ENCODE peak calls at places on chromosomes 13 and 19, in five cellular contexts. H, F, S, U and D are unnamed samples.

GRCh38 chr19:5978606-5979552 is 939 bp upstream of the RANBP3 start:
- DNase-seq in H (no peak), F (no peak), S (no peak), U (no peak), D (no peak)

GRCh38 chr13:24671367-24672117 is 8.7 kb upstream of the ATP12A start:
- DNase-seq in H (peak; percentile 87), F (peak; percentile 79), S (no peak), U (peak; percentile 89), D (no peak)

GRCh38 chr13:39941236-39941635 is 285.8 kb downstream of the COG6 start:
- DNase-seq in H (no peak), F (no peak), S (no peak), U (no peak), D (no peak)

GRCh38 chr13:49569993-49570689 is 15.2 kb downstream of the RCBTB1 start:
- DNase-seq in H (peak; percentile 87), F (no peak), S (no peak), U (no peak), D (no peak)

GRCh38 chr13:95235199-95235726 is 66.0 kb downstream of the ABCC4 start:
- DNase-seq in H (no peak), F (no peak), S (no peak), U (peak; percentile 8), D (no peak)

GRCh38 chr13:65535360-65535759 is 1694.8 kb downstream of the PCDH9 start:
- DNase-seq in H (no peak), F (no peak), S (no peak), U (no peak), D (no peak)

GRCh38 chr13:20159646-20160345 is 1.1 kb downstream of the GJA3 start:
- DNase-seq in H (no peak), F (peak; percentile 45), S (no peak), U (no peak), D (no peak)

GRCh38 chr19:53982611-53983010 is 8.8 kb upstream of the CACNG6 start:
- DNase-seq in H (no peak), F (peak; percentile 61), S (peak; percentile 52), U (peak; percentile 74), D (no peak)

GRCh38 chr13:23325191-23325590 is 108.3 kb downstream of the SACS start:
- DNase-seq in H (peak; percentile 45), F (no peak), S (no peak), U (no peak), D (no peak)

GRCh38 chr13:44159633-44160279 is 213.9 kb upstream of the SERP2 start:
- DNase-seq in H (peak; percentile 98), F (no peak), S (no peak), U (peak; percentile 22), D (no peak)

GRCh38 chr13:40681341-40682051 is 15.1 kb upstream of the FOXO1 start:
- DNase-seq in H (no peak), F (no peak), S (peak; percentile 54), U (peak; percentile 50), D (no peak)

GRCh38 chr13:40401911-40402776 is 264.3 kb downstream of the FOXO1 start:
- DNase-seq in H (peak; percentile 89), F (peak; percentile 46), S (peak; percentile 95), U (peak; percentile 99), D (peak; percentile 82)

GRCh38 chr13:89695343-89696257 is 1651.9 kb upstream of the MIR17HG start:
- DNase-seq in H (peak; percentile 44), F (peak; percentile 76), S (no peak), U (peak; percentile 63), D (peak; percentile 45)

GRCh38 chr13:114339779-114340534 is 25.7 kb downstream of the CHAMP1 start:
- DNase-seq in H (peak; percentile 33), F (peak; percentile 78), S (peak; percentile 35), U (peak; percentile 56), D (peak; percentile 54)

GRCh38 chr13:94660695-94661324 is 51.5 kb downstream of the SOX21 start:
- DNase-seq in H (no peak), F (peak; percentile 51), S (no peak), U (peak; percentile 35), D (no peak)

GRCh38 chr19:28377077-28377476 is 835.9 kb downstream of the UQCRFS1 start:
- DNase-seq in H (no peak), F (no peak), S (no peak), U (no peak), D (no peak)

GRCh38 chr13:103386341-103386740 is 320.1 kb upstream of the SLC10A2 start:
- DNase-seq in H (peak; percentile 59), F (no peak), S (no peak), U (peak; percentile 2), D (peak; percentile 5)

GRCh38 chr19:10230904-10231623 is at the start of gene S1PR2:
- DNase-seq in H (peak; percentile 57), F (peak; percentile 83), S (peak; percentile 38), U (peak; percentile 91), D (peak; percentile 73)

GRCh38 chr13:23510979-23511735 is 59.1 kb upstream of the TNFRSF19 start:
- DNase-seq in H (peak; percentile 46), F (peak; percentile 51), S (peak; percentile 49), U (peak; percentile 43), D (peak; percentile 16)

GRCh38 chr13:40190656-40191100 is 475.8 kb downstream of the FOXO1 start:
- DNase-seq in H (peak; percentile 93), F (no peak), S (no peak), U (peak; percentile 85), D (peak; percentile 47)

GRCh38 chr19:7533281-7533819 is 2.2 kb upstream of the PNPLA6 start:
- DNase-seq in H (no peak), F (peak; percentile 64), S (peak; percentile 55), U (peak; percentile 77), D (peak; percentile 64)

GRCh38 chr19:43524922-43525835 is 1.8 kb downstream of the ETHE1 start:
- DNase-seq in H (peak; percentile 85), F (peak; percentile 31), S (peak; percentile 23), U (peak; percentile 67), D (peak; percentile 42)

GRCh38 chr19:46860846-46861690 is at the start of gene ARHGAP35:
- DNase-seq in H (no peak), F (peak; percentile 29), S (no peak), U (peak; percentile 93), D (peak; percentile 22)

GRCh38 chr19:47511681-47512080 is 3.2 kb downstream of the NAPA start:
- DNase-seq in H (no peak), F (no peak), S (peak; percentile 84), U (peak; percentile 37), D (peak; percentile 36)

GRCh38 chr19:58170860-58171259 is 12.0 kb upstream of the ZNF274 start:
- DNase-seq in H (peak; percentile 58), F (no peak), S (no peak), U (no peak), D (no peak)

GRCh38 chr13:53405616-53406015 is 377.0 kb downstream of the OLFM4 start:
- DNase-seq in H (no peak), F (no peak), S (no peak), U (no peak), D (no peak)

GRCh38 chr13:96650301-96650886 is 343.9 kb downstream of the OXGR1 start:
- DNase-seq in H (peak; percentile 86), F (no peak), S (no peak), U (peak; percentile 33), D (no peak)

GRCh38 chr19:32599736-32600157 is 18.8 kb downstream of the PDCD5 start:
- DNase-seq in H (peak; percentile 23), F (peak; percentile 71), S (no peak), U (peak; percentile 83), D (peak; percentile 32)

GRCh38 chr19:11113140-11113708 is 24.0 kb downstream of the LDLR start:
- DNase-seq in H (no peak), F (no peak), S (no peak), U (no peak), D (no peak)

GRCh38 chr19:23792784-23793183 is 34.1 kb upstream of the ZNF681 start:
- DNase-seq in H (no peak), F (no peak), S (no peak), U (no peak), D (no peak)

GRCh38 chr19:31334101-31334848 is 15.0 kb downstream of the TSHZ3 start:
- DNase-seq in H (peak; percentile 91), F (no peak), S (no peak), U (peak; percentile 64), D (no peak)

GRCh38 chr13:100363874-100364273 is 224.7 kb downstream of the GGACT start:
- DNase-seq in H (peak; percentile 6), F (no peak), S (no peak), U (no peak), D (no peak)

GRCh38 chr13:76014618-76015315 is 378.6 kb downstream of the LMO7 start:
- DNase-seq in H (peak; percentile 94), F (no peak), S (no peak), U (peak; percentile 25), D (peak; percentile 3)

GRCh38 chr13:27658569-27658968 is 36.9 kb downstream of the POLR1D start:
- DNase-seq in H (no peak), F (peak; percentile 12), S (no peak), U (peak; percentile 76), D (no peak)
- TF ChIP-seq CTCF in H (no peak), F (no peak), S (no peak), U (no peak), D (no peak)

DNA sequence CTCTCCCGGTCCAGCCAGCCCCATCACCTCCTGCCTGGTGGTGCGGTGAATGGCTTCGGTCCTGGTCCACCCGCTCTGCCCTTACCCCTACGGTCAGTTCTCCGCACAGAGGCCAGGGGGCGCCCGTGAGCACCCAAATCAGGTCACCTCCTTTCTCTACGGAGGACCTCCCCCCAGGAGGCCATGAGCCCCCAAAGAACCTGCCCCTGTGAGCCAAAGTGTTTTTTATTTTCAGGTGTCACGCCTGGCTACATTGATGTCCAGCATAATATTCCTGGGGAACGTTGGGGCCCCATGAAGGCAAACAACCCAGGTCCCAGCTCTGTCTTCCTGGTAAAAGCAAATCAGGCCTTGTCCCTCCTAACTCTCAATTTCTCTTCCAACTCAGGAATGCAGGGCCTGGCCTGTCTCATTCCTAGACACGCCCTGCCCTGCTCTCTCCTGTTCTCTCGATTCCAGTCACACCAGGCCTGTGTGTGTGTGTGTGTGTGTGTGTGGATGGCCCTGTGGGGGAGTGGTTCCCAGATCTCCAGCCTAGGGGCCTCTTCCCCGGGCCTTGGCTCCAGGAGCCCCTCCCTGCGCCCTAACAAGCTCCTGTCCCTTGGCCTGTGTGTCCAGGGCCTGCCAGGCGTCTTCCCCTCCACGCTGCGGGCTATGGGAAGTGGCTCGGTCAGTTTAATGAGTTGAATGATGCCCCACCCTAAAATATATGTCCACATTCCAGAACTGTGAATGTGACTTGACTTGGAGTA is 9.7 kb upstream of the GIPC1 start:
- DNase-seq in H (peak; percentile 93), F (peak; percentile 56), S (no peak), U (peak; percentile 74), D (peak; percentile 54)
- TF ChIP-seq CTCF in H (peak; percentile 93), F (peak; percentile 88), S (no peak), U (peak; percentile 74), D (peak; percentile 39)

DNA sequence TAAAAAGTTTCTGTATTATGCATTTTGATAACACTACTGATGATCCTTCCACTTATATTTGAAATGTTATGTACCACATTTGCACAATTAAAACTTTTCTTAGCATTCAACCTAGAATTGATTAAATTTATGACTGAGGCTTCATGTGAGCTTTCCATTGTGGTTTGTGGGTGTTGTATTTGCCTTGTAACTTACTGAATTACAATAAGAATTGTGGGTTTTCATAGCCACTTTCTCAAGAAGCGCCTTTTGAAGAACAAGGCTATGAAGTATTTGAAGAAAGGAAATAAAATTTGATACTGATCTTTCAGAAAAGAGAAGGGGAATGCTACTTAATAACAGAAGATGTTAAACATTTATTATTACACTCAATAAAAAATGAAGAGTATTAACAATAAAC is 7.0 kb upstream of the TEX26 start:
- DNase-seq in H (no peak), F (no peak), S (no peak), U (no peak), D (no peak)
- TF ChIP-seq CTCF in H (no peak), F (no peak), S (no peak), U (no peak), D (no peak)

GRCh38 chr19:19343016-19343362 is 22.4 kb downstream of the MAU2 start:
- DNase-seq in H (no peak), F (no peak), S (no peak), U (no peak), D (no peak)
- TF ChIP-seq CTCF in H (no peak), F (peak; percentile 5), S (no peak), U (no peak), D (no peak)

GRCh38 chr19:45782820-45783785 is 813 bp upstream of the DMPK start:
- DNase-seq in H (peak; percentile 32), F (no peak), S (peak; percentile 94), U (peak; percentile 73), D (no peak)
- TF ChIP-seq CTCF in H (no peak), F (no peak), S (no peak), U (no peak), D (no peak)